ENCODE peak calls at places on chromosomes 16 and 17, in seven cellular contexts. P is GM23338, R is GM23248, S is PC-3, F is hepatocyte, D is HCT116, A is neural progenitor cell. E is an unnamed sample.
A peak's percentile ranks its signal among the peaks of the same experiment; 100 is the strongest.

GRCh38 chr16:23729503-23730424 is 16.7 kb upstream of the ERN2 start:
- DNase-seq in P (peak; percentile 81), A (no peak), D (peak; percentile 31), S (peak; percentile 35), R (peak; percentile 48), F (peak; percentile 54), E (no peak)

GRCh38 chr16:14205666-14206065 is 134.5 kb downstream of the MRTFB start:
- DNase-seq in S (no peak), P (no peak), F (no peak), D (no peak), A (no peak), R (no peak), E (peak; percentile 83)

GRCh38 chr16:5018791-5019190 is 14.9 kb downstream of the NAGPA start:
- DNase-seq in D (no peak), P (no peak), F (no peak), S (no peak), A (no peak), R (no peak), E (no peak)

GRCh38 chr16:85900031-85900792 is 1.2 kb downstream of the IRF8 start:
- DNase-seq in S (no peak), F (no peak), D (no peak), A (no peak), P (no peak), R (no peak), E (no peak)

GRCh38 chr17:40315678-40316570 is 6.9 kb downstream of the RARA start:
- DNase-seq in A (no peak), R (no peak), F (no peak), D (no peak), P (no peak), S (no peak), E (peak; percentile 27)

GRCh38 chr17:60300011-60300410 is 91.9 kb downstream of the USP32 start:
- DNase-seq in S (no peak), P (no peak), D (no peak), R (no peak), A (no peak), F (no peak), E (no peak)

GRCh38 chr17:48311324-48311723 is 118.7 kb downstream of the SKAP1 start:
- DNase-seq in R (no peak), F (no peak), D (no peak), P (no peak), A (no peak), S (no peak), E (no peak)

GRCh38 chr16:86732621-86733297 is 154.4 kb downstream of the FOXL1 start:
- DNase-seq in R (peak; percentile 77), P (peak; percentile 79), D (no peak), A (peak; percentile 81), F (no peak), S (no peak), E (no peak)

GRCh38 chr17:42531455-42532354 is 4.3 kb upstream of the NAGLU start:
- DNase-seq in S (peak; percentile 51), A (peak; percentile 87), P (peak; percentile 80), R (peak; percentile 81), F (peak; percentile 86), D (no peak), E (peak; percentile 68)

GRCh38 chr17:18280239-18280638 is 19.8 kb downstream of the MIEF2 start:
- DNase-seq in F (no peak), P (no peak), A (no peak), R (no peak), D (no peak), S (no peak), E (no peak)

GRCh38 chr16:1924095-1924494 is 5.9 kb upstream of the HS3ST6 start:
- DNase-seq in S (no peak), P (no peak), F (no peak), R (no peak), A (peak; percentile 1), D (no peak), E (no peak)

GRCh38 chr16:46836521-46837292 is 5.7 kb upstream of the C16orf87 start:
- DNase-seq in P (no peak), R (no peak), F (no peak), A (no peak), D (no peak), S (peak; percentile 28), E (no peak)

GRCh38 chr16:23124315-23124714 is 24.9 kb downstream of the USP31 start:
- DNase-seq in R (peak; percentile 94), D (no peak), S (peak; percentile 68), P (no peak), A (no peak), F (no peak), E (no peak)

GRCh38 chr17:48113201-48113676 is 5.7 kb downstream of the SNX11 start:
- DNase-seq in P (no peak), S (no peak), F (no peak), D (no peak), R (no peak), A (no peak), E (no peak)

GRCh38 chr17:14061666-14062560 is 7.4 kb upstream of the COX10 start:
- DNase-seq in S (peak; percentile 93), F (peak; percentile 26), R (peak; percentile 93), P (peak; percentile 7), D (no peak), A (no peak), E (no peak)

GRCh38 chr17:82377924-82378740 is 6.6 kb downstream of the UTS2R start:
- DNase-seq in F (no peak), S (no peak), R (no peak), A (no peak), P (no peak), D (no peak), E (no peak)

GRCh38 chr16:70304892-70305448 is 6.0 kb downstream of the DDX19B start:
- DNase-seq in A (no peak), P (no peak), R (peak; percentile 8), S (peak; percentile 63), F (no peak), D (no peak), E (no peak)

DNA sequence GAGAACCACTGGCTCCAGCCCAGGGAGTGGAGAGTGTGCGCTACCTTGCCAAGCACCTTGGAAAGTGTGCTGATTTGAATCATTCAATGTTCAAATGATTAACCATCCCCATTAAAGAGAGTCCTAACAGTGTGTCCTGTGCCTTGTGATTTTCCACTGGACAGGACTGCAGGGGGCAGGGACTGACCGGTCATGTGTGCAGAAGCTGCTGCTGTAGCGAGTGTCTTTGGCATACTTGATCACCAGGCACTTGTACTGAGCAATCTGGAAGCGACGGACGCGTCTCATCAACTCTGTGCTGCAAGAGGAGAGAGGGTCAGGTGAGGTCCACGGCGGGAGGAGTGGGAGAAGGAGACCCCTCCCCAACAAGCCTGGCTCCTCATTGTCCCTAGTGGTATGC is 2.0 kb downstream of the TK1 start:
- DNase-seq in F (no peak), P (no peak), A (no peak), D (no peak), R (no peak), S (no peak), E (no peak)
- H3K27me3 ChIP-seq in F (no peaks in the 10 kb centered on the region), P (no peaks in the 10 kb centered on the region), A (no peaks in the 10 kb centered on the region), D (no peaks in the 10 kb centered on the region), R (no peaks in the 10 kb centered on the region), S (no peaks in the 10 kb centered on the region), E (no peaks in the 10 kb centered on the region)

GRCh38 chr17:10196384-10196783 is 2.0 kb downstream of the GAS7 start:
- DNase-seq in P (no peak), D (no peak), F (no peak), A (no peak), S (no peak), R (no peak), E (no peak)
- TF ChIP-seq EZH2phosphoT487 in P (no peak), D (no peak), F (no peak), A (no peak), S (no peak), R (no peak), E (no peak)

DNA sequence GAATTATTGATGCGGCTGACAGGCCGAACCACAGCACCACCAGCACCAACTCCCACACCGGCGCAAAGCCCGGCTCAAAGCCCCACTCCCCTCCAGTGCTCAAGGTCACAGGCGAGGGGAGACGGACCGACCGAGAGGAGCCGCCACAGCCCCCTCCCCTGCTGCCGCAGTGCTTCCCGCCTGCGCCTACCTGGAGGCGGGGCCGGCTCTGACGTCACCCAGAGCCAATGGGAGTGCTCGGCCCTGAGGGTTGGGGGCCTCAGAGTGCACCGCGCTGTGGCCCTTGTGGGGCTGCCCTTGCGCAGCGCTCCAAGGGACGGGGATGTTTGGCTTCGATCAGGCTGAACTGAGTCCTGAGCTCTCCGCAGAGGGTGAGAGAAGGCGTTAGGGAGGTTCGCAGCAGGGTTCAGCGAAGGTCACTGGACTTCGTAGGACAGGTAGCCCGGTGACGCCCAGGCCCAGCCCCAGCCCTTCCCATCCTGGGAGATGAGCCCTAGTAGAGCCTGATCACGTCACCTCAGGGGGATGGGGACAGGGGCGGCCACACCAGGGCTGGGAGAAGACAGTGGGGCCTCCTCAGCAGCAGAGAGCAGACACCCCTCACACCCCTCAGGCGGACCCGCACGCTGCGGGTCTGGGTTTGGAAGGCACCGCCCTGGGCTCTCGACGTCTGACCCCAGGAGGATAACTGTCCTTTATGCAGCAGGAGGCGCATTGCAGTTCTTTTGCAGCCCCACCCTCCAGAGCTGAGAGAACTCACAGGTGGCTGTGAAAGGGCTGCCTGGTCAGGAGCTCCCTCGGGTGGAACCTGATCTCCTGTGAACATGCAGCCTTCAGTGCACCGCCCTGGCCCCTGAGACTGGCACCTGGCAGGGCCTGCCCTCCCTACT is 1.5 kb downstream of the NDRG4 start:
- DNase-seq in P (peak; percentile 92), S (no peak), R (peak; percentile 26), F (peak; percentile 76), D (no peak), A (peak; percentile 87), E (peak; percentile 63)
- TF ChIP-seq EZH2 in P (no peak), S (no peak), R (no peak), F (no peak), D (no peak), A (no peak), E (no peak)

GRCh38 chr16:56193951-56194726 is 2.9 kb downstream of the GNAO1 start:
- DNase-seq in R (peak; percentile 56), A (peak; percentile 98), S (no peak), D (no peak), P (peak; percentile 96), F (peak; percentile 92), E (no peak)
- H3K27me3 ChIP-seq in R (peaks cover 61% of the 10 kb centered on the region), A (peaks cover 47% of the 10 kb centered on the region), S (peaks cover 81% of the 10 kb centered on the region), D (peaks cover 42% of the 10 kb centered on the region), P (peaks cover 30% of the 10 kb centered on the region), F (peaks cover 89% of the 10 kb centered on the region), E (peaks cover 61% of the 10 kb centered on the region)

GRCh38 chr17:34412965-34413441 is 50.0 kb upstream of the CCL1 start:
- DNase-seq in A (no peak), R (peak; percentile 39), S (no peak), F (no peak), D (no peak), P (no peak), E (no peak)

GRCh38 chr17:34416116-34416515 is 53.1 kb upstream of the CCL1 start:
- DNase-seq in S (no peak), D (no peak), P (no peak), F (no peak), A (no peak), R (no peak), E (no peak)

GRCh38 chr17:34412534-34412933 is 49.5 kb upstream of the CCL1 start:
- DNase-seq in S (no peak), A (no peak), F (no peak), R (no peak), D (no peak), P (no peak), E (no peak)

GRCh38 chr17:34413443-34414076 is 50.5 kb upstream of the CCL1 start:
- DNase-seq in D (no peak), P (no peak), A (no peak), S (no peak), R (no peak), F (no peak), E (no peak)

GRCh38 chr17:34414338-34414737 is 51.3 kb upstream of the CCL1 start:
- DNase-seq in P (peak; percentile 53), R (no peak), D (no peak), A (no peak), S (no peak), F (no peak), E (no peak)
- TF ChIP-seq EZH2phosphoT487 in P (no peak), R (no peak), D (no peak), A (no peak), S (no peak), F (no peak), E (no peak)

E was measured in MM.1S.